ENCODE peak calls at places on chromosomes 7 and 10, in six cellular contexts. P, B, Q, M, C and A are unnamed samples.

GRCh38 chr7:157760004-157760730 is 423.4 kb downstream of the DNAJB6 start:
- DNase-seq in Q (no peak), C (peak), B (no peak), P (no peak), M (no peak), A (no peak)

GRCh38 chr7:92833024-92833765 is 3.2 kb downstream of the CDK6 start:
- DNase-seq in M (peak), C (peak), B (peak), P (no peak), Q (peak), A (no peak)

GRCh38 chr10:62005687-62006086 is 104.2 kb downstream of the ARID5B start:
- DNase-seq in P (no peak), M (peak), B (no peak), C (no peak), Q (no peak), A (peak)

GRCh38 chr7:14938181-14938580 is 35.6 kb upstream of the DGKB start:
- DNase-seq in M (no peak), Q (no peak), C (no peak), P (no peak), B (no peak), A (no peak)

GRCh38 chr10:5284311-5285057 is 80.3 kb upstream of the UCN3 start:
- DNase-seq in B (no peak), P (no peak), C (no peak), Q (peak), M (peak), A (no peak)

GRCh38 chr7:157425137-157425731 is 88.4 kb downstream of the DNAJB6 start:
- DNase-seq in Q (no peak), C (no peak), B (no peak), P (no peak), M (no peak), A (no peak)

GRCh38 chr7:16918288-16918895 is 36.6 kb upstream of the AGR3 start:
- DNase-seq in Q (peak), P (no peak), C (no peak), M (peak), B (peak), A (peak)

GRCh38 chr7:156466955-156467625 is 173.5 kb upstream of the RNF32 start:
- DNase-seq in P (no peak), C (no peak), B (no peak), M (no peak), Q (no peak), A (no peak)

GRCh38 chr7:99011341-99011705 is 132.6 kb downstream of the SMURF1 start:
- DNase-seq in B (no peak), C (no peak), Q (no peak), M (no peak), P (no peak), A (no peak)

GRCh38 chr7:130887182-130888016 is 153.4 kb upstream of the KLF14 start:
- DNase-seq in Q (peak), B (no peak), M (peak), C (no peak), P (no peak), A (no peak)

GRCh38 chr10:91022924-91023707 is 102.2 kb upstream of the ANKRD1 start:
- DNase-seq in C (no peak), B (no peak), P (no peak), M (no peak), Q (no peak), A (peak)

GRCh38 chr7:85567983-85568382 is 381.1 kb upstream of the SEMA3D start:
- DNase-seq in M (no peak), C (no peak), B (no peak), P (no peak), Q (no peak), A (peak)

GRCh38 chr7:31788445-31788844 is 101.4 kb downstream of the PPP1R17 start:
- DNase-seq in P (no peak), B (no peak), Q (no peak), M (no peak), C (no peak), A (peak)